ENCODE peak calls at places on chromosomes 13 and 19, in ten cellular contexts. M is T-helper 2 cell; Z is activated CD8-positive, alpha-beta memory T cell treated with anti-CD3 and anti-CD28 coated beads, Interleukin-2, amount 10 ng/mL, durations not matched to agents 7 days and 5 days; N is mucosa of descending colon; K is iPS DF 19.7; I is substantia nigra; R is stimulated activated CD8-positive, alpha-beta memory T cell treated with anti-CD3 and anti-CD28 coated beads, Interleukin-4, amount 100 ng/mL, for 24 hours; U is neuronal stem cell; J is ovary; L is fibroblast of the conjunctiva. Q is an unnamed sample.

GRCh38 chr19:24159707-24160106 is 72.7 kb downstream of the ZNF254 start:
- DNase-seq in M (no peak), Z (no peak), N (no peak), K (peak), I (no peak), R (no peak), U (no peak), J (no peak), L (no peak), Q (no peak)

GRCh38 chr19:38277969-38278680 is 13.8 kb downstream of the SPINT2 start:
- DNase-seq in M (no peak), Z (no peak), N (no peak), K (no peak), I (no peak), R (no peak), U (no peak), J (peak), L (no peak), Q (no peak)

GRCh38 chr19:13401388-13401787 is 104.9 kb downstream of the CACNA1A start:
- DNase-seq in M (no peak), Z (no peak), N (no peak), K (peak), I (no peak), R (no peak), U (no peak), J (no peak), L (peak), Q (no peak)

GRCh38 chr13:113544896-113545295 is 39.7 kb upstream of the TFDP1 start:
- DNase-seq in M (no peak), Z (no peak), N (no peak), K (no peak), I (no peak), R (no peak), U (no peak), J (no peak), L (no peak), Q (no peak)

GRCh38 chr19:55088543-55089265 is 13.0 kb downstream of the EPS8L1 start:
- DNase-seq in M (peak), Z (peak), N (peak), K (no peak), I (peak), R (peak), U (peak), J (peak), L (peak), Q (peak)

GRCh38 chr13:28492527-28493367 is 2.2 kb downstream of the FLT1 start:
- DNase-seq in M (no peak), Z (peak), N (no peak), K (no peak), I (no peak), R (peak), U (peak), J (no peak), L (no peak), Q (peak)

GRCh38 chr19:1883784-1884183 is 1.5 kb downstream of the ABHD17A start:
- DNase-seq in M (no peak), Z (peak), N (peak), K (no peak), I (no peak), R (no peak), U (no peak), J (no peak), L (no peak), Q (no peak)

GRCh38 chr19:46372901-46373572 is 26.1 kb downstream of the PPP5C start:
- DNase-seq in M (no peak), Z (no peak), N (no peak), K (no peak), I (no peak), R (no peak), U (peak), J (no peak), L (no peak), Q (no peak)

GRCh38 chr13:46374710-46375109 is 12.3 kb downstream of the RUBCNL start:
- DNase-seq in M (no peak), Z (no peak), N (no peak), K (no peak), I (no peak), R (no peak), U (no peak), J (no peak), L (no peak), Q (no peak)

GRCh38 chr13:109348514-109349340 is 437.7 kb downstream of the IRS2 start:
- DNase-seq in M (no peak), Z (no peak), N (no peak), K (no peak), I (no peak), R (no peak), U (no peak), J (no peak), L (no peak), Q (no peak)

GRCh38 chr19:30047355-30047895 is 105.4 kb downstream of the URI1 start:
- DNase-seq in M (no peak), Z (no peak), N (peak), K (no peak), I (no peak), R (no peak), U (no peak), J (no peak), L (no peak), Q (no peak)

GRCh38 chr19:6378036-6378435 is 2.3 kb upstream of the PSPN start:
- DNase-seq in M (no peak), Z (no peak), N (no peak), K (no peak), I (no peak), R (no peak), U (no peak), J (no peak), L (peak), Q (no peak)

GRCh38 chr13:49587311-49587847 is 2.0 kb upstream of the RCBTB1 start:
- DNase-seq in M (no peak), Z (no peak), N (no peak), K (no peak), I (no peak), R (no peak), U (no peak), J (no peak), L (no peak), Q (no peak)

GRCh38 chr19:3383121-3383722 is 16.8 kb downstream of the NFIC start:
- DNase-seq in M (no peak), Z (no peak), N (no peak), K (no peak), I (no peak), R (no peak), U (no peak), J (peak), L (no peak), Q (no peak)

GRCh38 chr13:23794267-23795161 is 94.7 kb downstream of the MIPEP start:
- DNase-seq in M (no peak), Z (no peak), N (no peak), K (no peak), I (no peak), R (no peak), U (no peak), J (no peak), L (peak), Q (no peak)

GRCh38 chr13:76904507-76904906 is 18.3 kb upstream of the KCTD12 start:
- DNase-seq in M (no peak), Z (no peak), N (no peak), K (no peak), I (no peak), R (no peak), U (no peak), J (no peak), L (no peak), Q (no peak)

GRCh38 chr13:39039033-39039432 is 777 bp downstream of the NHLRC3 start:
- DNase-seq in M (no peak), Z (no peak), N (no peak), K (no peak), I (no peak), R (no peak), U (no peak), J (no peak), L (no peak), Q (no peak)

GRCh38 chr13:112842343-112842856 is 126.6 kb upstream of the MCF2L start:
- DNase-seq in M (no peak), Z (no peak), N (no peak), K (peak), I (no peak), R (no peak), U (peak), J (no peak), L (no peak), Q (no peak)

GRCh38 chr19:40771101-40771539 is 4.2 kb upstream of the MIA start:
- DNase-seq in M (no peak), Z (no peak), N (no peak), K (no peak), I (no peak), R (no peak), U (no peak), J (no peak), L (no peak), Q (no peak)

GRCh38 chr13:99892866-99893504 is 78.6 kb downstream of the ZIC5 start:
- DNase-seq in M (no peak), Z (no peak), N (no peak), K (no peak), I (no peak), R (no peak), U (no peak), J (no peak), L (no peak), Q (no peak)

GRCh38 chr19:49339364-49340068 is 4.3 kb downstream of the CD37 start:
- DNase-seq in M (no peak), Z (no peak), N (peak), K (peak), I (peak), R (no peak), U (peak), J (peak), L (peak), Q (no peak)

GRCh38 chr13:90068658-90069057 is 1278.8 kb upstream of the MIR17HG start:
- DNase-seq in M (no peak), Z (no peak), N (no peak), K (no peak), I (no peak), R (no peak), U (no peak), J (no peak), L (no peak), Q (no peak)

GRCh38 chr13:105655046-105655445 is 880.4 kb downstream of the EFNB2 start:
- DNase-seq in M (no peak), Z (no peak), N (no peak), K (no peak), I (no peak), R (no peak), U (no peak), J (no peak), L (peak), Q (no peak)

GRCh38 chr19:15404780-15405211 is 14.0 kb downstream of the AKAP8L start:
- DNase-seq in M (no peak), Z (no peak), N (no peak), K (no peak), I (no peak), R (no peak), U (no peak), J (no peak), L (no peak), Q (no peak)

GRCh38 chr19:3692141-3693029 is 7.9 kb downstream of the PIP5K1C start:
- DNase-seq in M (peak), Z (no peak), N (no peak), K (no peak), I (no peak), R (peak), U (no peak), J (no peak), L (no peak), Q (peak)

GRCh38 chr13:40189426-40189825 is 477.0 kb downstream of the FOXO1 start:
- DNase-seq in M (no peak), Z (peak), N (no peak), K (no peak), I (no peak), R (no peak), U (no peak), J (no peak), L (no peak), Q (no peak)

GRCh38 chr13:90623318-90624011 is 724.0 kb upstream of the MIR17HG start:
- DNase-seq in M (no peak), Z (no peak), N (no peak), K (no peak), I (no peak), R (no peak), U (no peak), J (no peak), L (no peak), Q (no peak)

GRCh38 chr13:43776680-43777079 is 10.1 kb downstream of the ENOX1 start:
- DNase-seq in M (no peak), Z (no peak), N (no peak), K (no peak), I (no peak), R (no peak), U (no peak), J (no peak), L (no peak), Q (no peak)

GRCh38 chr13:60590775-60591174 is 193.8 kb downstream of the TDRD3 start:
- DNase-seq in M (no peak), Z (no peak), N (no peak), K (no peak), I (no peak), R (no peak), U (no peak), J (no peak), L (no peak), Q (no peak)

GRCh38 chr19:54707932-54708331 is 16.3 kb upstream of the KIR3DL3 start:
- DNase-seq in M (no peak), Z (peak), N (no peak), K (no peak), I (no peak), R (peak), U (no peak), J (no peak), L (no peak), Q (no peak)